ENCODE peak calls at places on chromosomes 12 and 14, in eight cellular contexts. C is neuronal stem cell, W is AG04450, E is HS-27A, Y is kidney tubule cell, M is substantia nigra, O is GM23338, J is germinal center. H is an unnamed sample.

GRCh38 chr12:54593135-54593534 is 4.7 kb upstream of the PPP1R1A start:
- DNase-seq in C (no peak), W (no peak), E (no peak), Y (peak; percentile 75), M (no peak), O (no peak), J (no peak), H (no peak)

GRCh38 chr14:90755661-90756304 is 60.4 kb downstream of the TTC7B start:
- DNase-seq in C (no peak), W (no peak), E (no peak), Y (no peak), M (no peak), O (no peak), J (no peak), H (no peak)

GRCh38 chr12:39355841-39356240 is 87.1 kb downstream of the KIF21A start:
- DNase-seq in C (no peak), W (no peak), E (no peak), Y (no peak), M (no peak), O (no peak), J (no peak), H (no peak)

GRCh38 chr12:52284562-52285171 is 6.7 kb downstream of the KRT81 start:
- DNase-seq in C (no peak), W (no peak), E (no peak), Y (peak; percentile 58), M (no peak), O (no peak), J (no peak), H (no peak)

GRCh38 chr14:76810953-76811400 is 1.7 kb downstream of the ANGEL1 start:
- DNase-seq in C (no peak), W (no peak), E (no peak), Y (peak; percentile 30), M (no peak), O (peak; percentile 41), J (peak; percentile 10), H (no peak)

GRCh38 chr12:39401459-39401858 is 41.5 kb downstream of the KIF21A start:
- DNase-seq in C (no peak), W (no peak), E (no peak), Y (no peak), M (no peak), O (no peak), J (no peak), H (no peak)

GRCh38 chr12:65238609-65239008 is 39.9 kb upstream of the MSRB3 start:
- DNase-seq in C (no peak), W (no peak), E (no peak), Y (no peak), M (no peak), O (no peak), J (no peak), H (no peak)

GRCh38 chr14:57382283-57382682 is 8.1 kb upstream of the NAA30 start:
- DNase-seq in C (no peak), W (peak; percentile 46), E (peak; percentile 24), Y (peak; percentile 89), M (no peak), O (no peak), J (no peak), H (no peak)

GRCh38 chr12:14868916-14869315 is 16.7 kb downstream of the MGP start:
- DNase-seq in C (no peak), W (no peak), E (no peak), Y (no peak), M (no peak), O (no peak), J (no peak), H (no peak)

GRCh38 chr12:15535287-15535895 is 213.1 kb downstream of the PTPRO start:
- DNase-seq in C (no peak), W (no peak), E (no peak), Y (no peak), M (no peak), O (no peak), J (no peak), H (no peak)

GRCh38 chr12:82082476-82082875 is 275.7 kb downstream of the CCDC59 start:
- DNase-seq in C (no peak), W (no peak), E (no peak), Y (no peak), M (no peak), O (no peak), J (no peak), H (no peak)

GRCh38 chr14:90518941-90519256 is 122.1 kb downstream of the CALM1 start:
- DNase-seq in C (no peak), W (no peak), E (no peak), Y (peak; percentile 20), M (no peak), O (peak; percentile 85), J (peak; percentile 54), H (no peak)

GRCh38 chr14:33052899-33053400 is 114.3 kb downstream of the NPAS3 start:
- DNase-seq in C (no peak), W (no peak), E (no peak), Y (no peak), M (no peak), O (no peak), J (no peak), H (no peak)